ENCODE peak calls at places on chromosome 4, in four cellular contexts. One of them, this sample, is unnamed.
A peak's percentile ranks its signal among the peaks of the same experiment; 100 is the strongest.

GRCh38 chr4:139825523-139826014 is 159.9 kb downstream of the MGST2 start:
- DNase-seq in naive thymus-derived CD8-positive, alpha-beta T cell: no peak
- DNase-seq in H9: peak; percentile 42
- DNase-seq in frontal cortex: no peak
- DNase-seq in this sample: no peak

GRCh38 chr4:172481802-172482508 is 668.8 kb downstream of the GALNTL6 start:
- DNase-seq in naive thymus-derived CD8-positive, alpha-beta T cell: no peak
- DNase-seq in H9: no peak
- DNase-seq in frontal cortex: no peak
- DNase-seq in this sample: no peak

GRCh38 chr4:89294583-89295244 is 12.9 kb downstream of the GPRIN3 start:
- DNase-seq in naive thymus-derived CD8-positive, alpha-beta T cell: peak; percentile 80
- DNase-seq in H9: no peak
- DNase-seq in frontal cortex: no peak
- DNase-seq in this sample: no peak

GRCh38 chr4:41320278-41320677 is 63.5 kb downstream of the UCHL1 start:
- DNase-seq in naive thymus-derived CD8-positive, alpha-beta T cell: no peak
- DNase-seq in H9: no peak
- DNase-seq in frontal cortex: no peak
- DNase-seq in this sample: no peak

GRCh38 chr4:142142403-142142802 is 506.0 kb downstream of the IL15 start:
- DNase-seq in naive thymus-derived CD8-positive, alpha-beta T cell: no peak
- DNase-seq in H9: no peak
- DNase-seq in frontal cortex: no peak
- DNase-seq in this sample: no peak

GRCh38 chr4:118018381-118018780 is 15.9 kb upstream of the NDST3 start:
- DNase-seq in naive thymus-derived CD8-positive, alpha-beta T cell: no peak
- DNase-seq in H9: no peak
- DNase-seq in frontal cortex: no peak
- DNase-seq in this sample: no peak

GRCh38 chr4:67873116-67873515 is 10.7 kb downstream of the TMPRSS11D start:
- DNase-seq in naive thymus-derived CD8-positive, alpha-beta T cell: no peak
- DNase-seq in H9: no peak
- DNase-seq in frontal cortex: no peak
- DNase-seq in this sample: no peak

GRCh38 chr4:36010531-36010930 is 233.8 kb downstream of the ARAP2 start:
- DNase-seq in naive thymus-derived CD8-positive, alpha-beta T cell: no peak
- DNase-seq in H9: no peak
- DNase-seq in frontal cortex: no peak
- DNase-seq in this sample: no peak

GRCh38 chr4:158042591-158043030 is 130.2 kb downstream of the GASK1B start:
- DNase-seq in naive thymus-derived CD8-positive, alpha-beta T cell: no peak
- DNase-seq in H9: no peak
- DNase-seq in frontal cortex: no peak
- DNase-seq in this sample: no peak

GRCh38 chr4:112751447-112751846 is 114.5 kb downstream of the LARP7 start:
- DNase-seq in naive thymus-derived CD8-positive, alpha-beta T cell: no peak
- DNase-seq in H9: peak; percentile 56
- DNase-seq in frontal cortex: no peak
- DNase-seq in this sample: peak; percentile 86

GRCh38 chr4:164888096-164888495 is 11.1 kb downstream of the APELA start:
- DNase-seq in naive thymus-derived CD8-positive, alpha-beta T cell: no peak
- DNase-seq in H9: no peak
- DNase-seq in frontal cortex: no peak
- DNase-seq in this sample: no peak

GRCh38 chr4:151851354-151851753 is 90.5 kb upstream of the GATB start:
- DNase-seq in naive thymus-derived CD8-positive, alpha-beta T cell: no peak
- DNase-seq in H9: no peak
- DNase-seq in frontal cortex: no peak
- DNase-seq in this sample: no peak

GRCh38 chr4:2852481-2852881 is 8.8 kb downstream of the ADD1 start:
- DNase-seq in naive thymus-derived CD8-positive, alpha-beta T cell: peak; percentile 51
- DNase-seq in H9: no peak
- DNase-seq in frontal cortex: no peak
- DNase-seq in this sample: no peak

GRCh38 chr4:155911905-155912304 is 8.4 kb downstream of the TDO2 start:
- DNase-seq in naive thymus-derived CD8-positive, alpha-beta T cell: no peak
- DNase-seq in H9: no peak
- DNase-seq in frontal cortex: no peak
- DNase-seq in this sample: no peak

GRCh38 chr4:160481696-160482330 is 1378.9 kb downstream of the RAPGEF2 start:
- DNase-seq in naive thymus-derived CD8-positive, alpha-beta T cell: no peak
- DNase-seq in H9: no peak
- DNase-seq in frontal cortex: no peak
- DNase-seq in this sample: no peak

GRCh38 chr4:87326460-87326859 is 3.8 kb upstream of the HSD17B13 start:
- DNase-seq in naive thymus-derived CD8-positive, alpha-beta T cell: no peak
- DNase-seq in H9: no peak
- DNase-seq in frontal cortex: no peak
- DNase-seq in this sample: no peak

GRCh38 chr4:186587416-186588018 is 32.1 kb upstream of the MTNR1A start:
- DNase-seq in naive thymus-derived CD8-positive, alpha-beta T cell: peak; percentile 49
- DNase-seq in H9: peak; percentile 42
- DNase-seq in frontal cortex: peak; percentile 19
- DNase-seq in this sample: no peak

GRCh38 chr4:119580293-119580692 is 48.3 kb downstream of the PDE5A start:
- DNase-seq in naive thymus-derived CD8-positive, alpha-beta T cell: no peak
- DNase-seq in H9: no peak
- DNase-seq in frontal cortex: no peak
- DNase-seq in this sample: no peak

GRCh38 chr4:184447664-184448063 is 26.7 kb downstream of the IRF2 start:
- DNase-seq in naive thymus-derived CD8-positive, alpha-beta T cell: no peak
- DNase-seq in H9: peak; percentile 69
- DNase-seq in frontal cortex: no peak
- DNase-seq in this sample: peak; percentile 56

GRCh38 chr4:169131556-169132208 is 121.6 kb upstream of the CBR4 start:
- DNase-seq in naive thymus-derived CD8-positive, alpha-beta T cell: no peak
- DNase-seq in H9: no peak
- DNase-seq in frontal cortex: no peak
- DNase-seq in this sample: no peak

GRCh38 chr4:158805628-158806471 is 37.0 kb downstream of the FNIP2 start:
- DNase-seq in naive thymus-derived CD8-positive, alpha-beta T cell: no peak
- DNase-seq in H9: no peak
- DNase-seq in frontal cortex: no peak
- DNase-seq in this sample: no peak

This sample was measured in iPS DF 19.7.